ENCODE peak calls at places on chromosomes 6 and 20, in ten cellular contexts. H is fibroblast of mammary gland, D is heart left ventricle, Y is cardiac muscle cell, Q is A673, I is A549, V is astrocyte, R is activated B cell treated with CpG ODN at 0.5 μM for 24 hours, O is GM13977, C is Peyer's patch. A is an unnamed sample.

GRCh38 chr20:20360464-20360863 is 7.4 kb upstream of the INSM1 start:
- DNase-seq in H (peak; percentile 64), D (no peak), Y (peak; percentile 65), Q (peak; percentile 80), I (peak; percentile 75), V (peak; percentile 25), R (no peak), O (peak; percentile 73), C (no peak), A (no peak)

GRCh38 chr20:8360035-8360434 is 228.0 kb downstream of the PLCB1 start:
- DNase-seq in H (no peak), D (no peak), Y (no peak), Q (no peak), I (no peak), V (no peak), R (no peak), O (no peak), C (no peak), A (no peak)

GRCh38 chr20:45987108-45987780 is 15.2 kb upstream of the ZNF335 start:
- DNase-seq in H (peak; percentile 53), D (peak; percentile 54), Y (peak; percentile 84), Q (peak; percentile 77), I (peak; percentile 86), V (no peak), R (peak; percentile 70), O (peak; percentile 84), C (peak; percentile 80), A (peak; percentile 48)

GRCh38 chr6:160992323-160993314 is 1.1 kb downstream of the MAP3K4 start:
- DNase-seq in H (peak; percentile 82), D (peak; percentile 50), Y (peak; percentile 79), Q (peak; percentile 79), I (peak; percentile 51), V (peak; percentile 67), R (no peak), O (peak; percentile 54), C (no peak), A (peak; percentile 66)

GRCh38 chr20:39309458-39309857 is 347.3 kb downstream of the DHX35 start:
- DNase-seq in H (no peak), D (no peak), Y (no peak), Q (no peak), I (no peak), V (no peak), R (no peak), O (no peak), C (no peak), A (no peak)

GRCh38 chr6:136989591-136990578 is 54.9 kb downstream of the IL20RA start:
- DNase-seq in H (no peak), D (peak; percentile 39), Y (peak; percentile 75), Q (no peak), I (no peak), V (no peak), R (no peak), O (no peak), C (peak; percentile 52), A (peak; percentile 46)

GRCh38 chr6:129015721-129016120 is 132.8 kb downstream of the LAMA2 start:
- DNase-seq in H (no peak), D (no peak), Y (no peak), Q (no peak), I (no peak), V (no peak), R (no peak), O (no peak), C (no peak), A (no peak)

GRCh38 chr6:141610741-141611140 is 522.0 kb upstream of the GJE1 start:
- DNase-seq in H (peak; percentile 29), D (no peak), Y (peak; percentile 6), Q (peak; percentile 25), I (no peak), V (peak; percentile 3), R (no peak), O (no peak), C (no peak), A (no peak)

GRCh38 chr20:2946988-2947961 is 74.0 kb downstream of the PTPRA start:
- DNase-seq in H (peak; percentile 40), D (no peak), Y (peak; percentile 30), Q (peak; percentile 90), I (no peak), V (peak; percentile 62), R (no peak), O (no peak), C (no peak), A (no peak)

GRCh38 chr6:136084403-136084802 is 165.7 kb downstream of the MTFR2 start:
- DNase-seq in H (peak; percentile 43), D (no peak), Y (no peak), Q (no peak), I (no peak), V (peak; percentile 18), R (no peak), O (no peak), C (no peak), A (no peak)

GRCh38 chr20:51563597-51564332 is 21.2 kb upstream of the NFATC2 start:
- DNase-seq in H (peak; percentile 80), D (peak; percentile 58), Y (peak; percentile 63), Q (peak; percentile 79), I (peak; percentile 81), V (peak; percentile 87), R (no peak), O (no peak), C (peak; percentile 67), A (peak; percentile 84)
- TF ChIP-seq CTCF in H (peak; percentile 7), D (peak; percentile 15), Y (no peak), Q (peak; percentile 13), I (peak; percentile 7), V (no peak), R (no peak), O (no peak), C (no peak), A (no peak)

GRCh38 chr6:62035952-62036351 is 250.1 kb downstream of the KHDRBS2 start:
- DNase-seq in H (no peak), D (no peak), Y (no peak), Q (no peak), I (no peak), V (no peak), R (no peak), O (no peak), C (no peak), A (no peak)
- TF ChIP-seq CTCF in H (no peak), D (no peak), Y (no peak), Q (no peak), I (no peak), V (no peak), R (no peak), O (no peak), C (no peak), A (no peak)

DNA sequence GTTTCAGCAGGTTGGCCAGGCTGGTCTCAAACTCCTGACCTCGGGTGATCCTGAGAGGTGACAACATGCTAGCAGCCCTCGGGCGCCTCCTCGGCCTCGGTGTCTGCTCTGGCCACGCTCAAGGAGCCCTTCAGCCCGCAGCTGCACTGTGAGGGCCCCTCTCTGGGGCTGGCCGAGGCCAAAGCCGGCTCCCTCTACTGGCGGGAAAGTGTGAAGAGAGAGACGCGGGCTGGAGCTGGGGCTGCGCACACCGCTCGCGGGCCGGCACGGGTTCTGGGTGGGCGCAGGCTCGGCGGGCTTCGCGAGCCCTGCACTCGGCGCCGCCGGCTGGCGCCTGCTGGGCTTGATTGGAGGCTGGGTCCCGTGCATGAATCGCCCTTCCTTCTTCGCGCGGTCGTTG is 80.8 kb upstream of the RBM24 start:
- DNase-seq in H (no peak), D (no peak), Y (no peak), Q (no peak), I (no peak), V (no peak), R (no peak), O (no peak), C (no peak), A (no peak)
- TF ChIP-seq CTCF in H (no peak), D (no peak), Y (peak; percentile 19), Q (peak; percentile 22), I (no peak), V (no peak), R (no peak), O (no peak), C (no peak), A (no peak)

DNA sequence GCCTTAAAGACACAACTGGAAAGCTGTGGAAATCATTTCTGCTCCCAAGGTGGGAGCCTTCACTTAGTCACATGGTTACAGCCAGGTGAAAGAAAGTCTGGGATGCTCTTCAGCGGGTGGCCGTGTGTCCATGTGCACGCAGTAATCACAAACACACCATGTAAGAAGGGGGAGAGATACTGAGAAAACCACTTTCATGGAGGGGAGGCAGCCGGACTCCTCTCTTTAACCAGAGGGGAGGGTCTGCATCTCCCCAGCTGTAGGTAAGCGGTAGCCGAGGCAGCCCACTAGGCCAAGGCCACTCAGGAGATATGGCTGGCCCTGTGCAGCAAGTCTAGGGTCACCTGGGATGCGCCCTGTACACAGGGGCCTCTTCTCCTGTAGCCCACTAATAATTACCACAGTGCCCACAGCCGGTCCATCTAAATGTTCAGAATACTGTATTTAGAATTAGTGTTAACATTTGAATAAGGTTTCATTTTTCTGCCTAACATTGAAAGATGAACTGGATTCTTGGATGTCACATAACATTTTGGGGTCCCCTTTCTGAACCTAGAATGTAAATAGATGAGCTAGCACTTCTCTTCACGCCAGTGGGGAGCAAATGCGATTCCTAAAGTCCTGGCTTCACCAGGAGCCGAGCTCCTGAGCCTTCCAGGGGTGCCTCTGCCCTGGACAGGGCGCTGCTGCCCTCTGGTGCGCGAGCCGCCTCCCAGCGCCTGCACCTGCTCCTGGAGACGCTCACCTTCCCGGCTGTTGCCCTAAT is 15.9 kb downstream of the GPR31 start:
- DNase-seq in H (peak; percentile 4), D (peak; percentile 24), Y (peak; percentile 70), Q (peak; percentile 19), I (peak; percentile 21), V (no peak), R (peak; percentile 62), O (peak; percentile 80), C (peak; percentile 77), A (peak; percentile 39)
- TF ChIP-seq CTCF in H (peak; percentile 42), D (peak; percentile 76), Y (peak; percentile 82), Q (peak; percentile 61), I (peak; percentile 52), V (peak; percentile 41), R (no peak), O (peak; percentile 96), C (peak; percentile 81), A (peak; percentile 75)

GRCh38 chr6:52904562-52905279 is 4.8 kb downstream of the GSTA3 start:
- DNase-seq in H (peak; percentile 22), D (no peak), Y (no peak), Q (peak; percentile 27), I (no peak), V (no peak), R (no peak), O (no peak), C (no peak), A (no peak)
- TF ChIP-seq CTCF in H (peak; percentile 46), D (no peak), Y (peak; percentile 27), Q (peak; percentile 51), I (peak; percentile 18), V (no peak), R (no peak), O (peak; percentile 31), C (peak; percentile 30), A (no peak)

A was measured in uterus.